ENCODE peak calls at places on chromosomes 7 and 10, in four cellular contexts. One of them, this sample, is unnamed. For H3K36me3 and H3K4me1, the result is how much of the 10 kb centered on the place peaks cover.

GRCh38 chr7:24728121-24728500 is 29.2 kb downstream of the GSDME start:
- DNase-seq in astrocyte: no peak
- DNase-seq in Peyer's patch: no peak
- DNase-seq in naive thymus-derived CD4-positive, alpha-beta T cell: no peak
- DNase-seq in this sample: no peak

GRCh38 chr7:142380064-142380463 is 122.2 kb upstream of the PRSS58 start:
- DNase-seq in astrocyte: no peak
- DNase-seq in naive thymus-derived CD4-positive, alpha-beta T cell: no peak
- DNase-seq in Peyer's patch: no peak
- DNase-seq in this sample: no peak

GRCh38 chr7:139016931-139017511 is 18.8 kb downstream of the ZC3HAV1L start:
- DNase-seq in astrocyte: peak
- DNase-seq in Peyer's patch: no peak
- DNase-seq in naive thymus-derived CD4-positive, alpha-beta T cell: peak
- DNase-seq in this sample: no peak

GRCh38 chr10:90224791-90225566 is 523.6 kb downstream of the KIF20B start:
- DNase-seq in astrocyte: no peak
- DNase-seq in Peyer's patch: no peak
- DNase-seq in naive thymus-derived CD4-positive, alpha-beta T cell: no peak
- DNase-seq in this sample: no peak

GRCh38 chr7:18037609-18038008 is 10.0 kb upstream of the PRPS1L1 start:
- DNase-seq in Peyer's patch: no peak
- DNase-seq in astrocyte: no peak
- DNase-seq in naive thymus-derived CD4-positive, alpha-beta T cell: no peak
- DNase-seq in this sample: no peak

GRCh38 chr10:116742367-116743265 is at the start of gene HSPA12A:
- DNase-seq in naive thymus-derived CD4-positive, alpha-beta T cell: peak
- DNase-seq in Peyer's patch: peak
- DNase-seq in astrocyte: peak
- DNase-seq in this sample: peak

GRCh38 chr10:88091490-88092061 is 228.2 kb downstream of the PTEN start:
- DNase-seq in naive thymus-derived CD4-positive, alpha-beta T cell: peak
- DNase-seq in astrocyte: no peak
- DNase-seq in Peyer's patch: no peak
- DNase-seq in this sample: peak

GRCh38 chr10:133555521-133555920 is 9.9 kb downstream of the SYCE1 start:
- DNase-seq in Peyer's patch: no peak
- DNase-seq in astrocyte: no peak
- DNase-seq in naive thymus-derived CD4-positive, alpha-beta T cell: no peak
- DNase-seq in this sample: no peak

GRCh38 chr7:110371709-110372108 is 719.2 kb upstream of the LRRN3 start:
- DNase-seq in naive thymus-derived CD4-positive, alpha-beta T cell: no peak
- DNase-seq in Peyer's patch: no peak
- DNase-seq in astrocyte: no peak
- DNase-seq in this sample: no peak

GRCh38 chr10:64394744-64395143 is 873.5 kb downstream of the REEP3 start:
- DNase-seq in Peyer's patch: no peak
- DNase-seq in astrocyte: peak
- DNase-seq in naive thymus-derived CD4-positive, alpha-beta T cell: no peak
- DNase-seq in this sample: no peak

GRCh38 chr7:121433775-121434174 is 37.7 kb upstream of the FAM3C start:
- DNase-seq in Peyer's patch: no peak
- DNase-seq in astrocyte: no peak
- DNase-seq in naive thymus-derived CD4-positive, alpha-beta T cell: no peak
- DNase-seq in this sample: no peak

GRCh38 chr7:29141981-29142380 is 4.4 kb downstream of the CPVL start:
- DNase-seq in naive thymus-derived CD4-positive, alpha-beta T cell: no peak
- DNase-seq in Peyer's patch: no peak
- DNase-seq in astrocyte: no peak
- DNase-seq in this sample: no peak

GRCh38 chr7:47813614-47814260 is 134.5 kb downstream of the PKD1L1 start:
- DNase-seq in astrocyte: no peak
- DNase-seq in Peyer's patch: no peak
- DNase-seq in naive thymus-derived CD4-positive, alpha-beta T cell: no peak
- DNase-seq in this sample: no peak

GRCh38 chr10:6328708-6329423 is 126.1 kb downstream of the PFKFB3 start:
- DNase-seq in Peyer's patch: no peak
- DNase-seq in naive thymus-derived CD4-positive, alpha-beta T cell: no peak
- DNase-seq in astrocyte: no peak
- DNase-seq in this sample: no peak

GRCh38 chr10:62076872-62077271 is 175.4 kb downstream of the ARID5B start:
- DNase-seq in astrocyte: peak
- DNase-seq in Peyer's patch: no peak
- DNase-seq in naive thymus-derived CD4-positive, alpha-beta T cell: peak
- DNase-seq in this sample: no peak

GRCh38 chr7:73626814-73627213 is 2.5 kb upstream of the MLXIPL start:
- DNase-seq in naive thymus-derived CD4-positive, alpha-beta T cell: no peak
- DNase-seq in Peyer's patch: no peak
- DNase-seq in astrocyte: no peak
- DNase-seq in this sample: no peak

GRCh38 chr7:84137812-84138211 is 56.8 kb downstream of the SEMA3A start:
- DNase-seq in naive thymus-derived CD4-positive, alpha-beta T cell: no peak
- DNase-seq in Peyer's patch: no peak
- DNase-seq in astrocyte: no peak
- DNase-seq in this sample: no peak

GRCh38 chr7:151088019-151088855 is 2.0 kb downstream of the AGAP3 start:
- DNase-seq in astrocyte: no peak
- DNase-seq in naive thymus-derived CD4-positive, alpha-beta T cell: peak
- DNase-seq in Peyer's patch: no peak
- DNase-seq in this sample: no peak

GRCh38 chr7:151249732-151250072 is 1.2 kb upstream of the SMARCD3 start:
- DNase-seq in Peyer's patch: no peak
- DNase-seq in naive thymus-derived CD4-positive, alpha-beta T cell: no peak
- DNase-seq in astrocyte: peak
- DNase-seq in this sample: no peak

GRCh38 chr10:45640049-45640448 is 32.5 kb downstream of the ZFAND4 start:
- DNase-seq in Peyer's patch: no peak
- DNase-seq in naive thymus-derived CD4-positive, alpha-beta T cell: no peak
- DNase-seq in astrocyte: no peak
- DNase-seq in this sample: no peak

GRCh38 chr10:71707240-71707789 is 12.3 kb downstream of the C10orf105 start:
- DNase-seq in Peyer's patch: no peak
- DNase-seq in naive thymus-derived CD4-positive, alpha-beta T cell: no peak
- DNase-seq in astrocyte: no peak
- DNase-seq in this sample: no peak

GRCh38 chr10:122802282-122802681 is 43.4 kb downstream of the CUZD1 start:
- DNase-seq in Peyer's patch: no peak
- DNase-seq in naive thymus-derived CD4-positive, alpha-beta T cell: no peak
- DNase-seq in astrocyte: no peak
- DNase-seq in this sample: no peak

GRCh38 chr10:58241346-58241745 is 26.3 kb downstream of the IPMK start:
- DNase-seq in naive thymus-derived CD4-positive, alpha-beta T cell: no peak
- DNase-seq in astrocyte: peak
- DNase-seq in Peyer's patch: no peak
- DNase-seq in this sample: no peak

GRCh38 chr7:486216-486743 is 33.4 kb downstream of the PDGFA start:
- DNase-seq in naive thymus-derived CD4-positive, alpha-beta T cell: no peak
- DNase-seq in astrocyte: no peak
- DNase-seq in Peyer's patch: no peak
- DNase-seq in this sample: no peak

GRCh38 chr7:137871173-137871915 is 24.6 kb upstream of the DGKI start:
- DNase-seq in astrocyte: no peak
- DNase-seq in naive thymus-derived CD4-positive, alpha-beta T cell: no peak
- DNase-seq in Peyer's patch: no peak
- DNase-seq in this sample: no peak

GRCh38 chr7:18638594-18639452 is 143.3 kb downstream of the HDAC9 start:
- DNase-seq in naive thymus-derived CD4-positive, alpha-beta T cell: no peak
- DNase-seq in Peyer's patch: no peak
- DNase-seq in astrocyte: peak
- DNase-seq in this sample: no peak

DNA sequence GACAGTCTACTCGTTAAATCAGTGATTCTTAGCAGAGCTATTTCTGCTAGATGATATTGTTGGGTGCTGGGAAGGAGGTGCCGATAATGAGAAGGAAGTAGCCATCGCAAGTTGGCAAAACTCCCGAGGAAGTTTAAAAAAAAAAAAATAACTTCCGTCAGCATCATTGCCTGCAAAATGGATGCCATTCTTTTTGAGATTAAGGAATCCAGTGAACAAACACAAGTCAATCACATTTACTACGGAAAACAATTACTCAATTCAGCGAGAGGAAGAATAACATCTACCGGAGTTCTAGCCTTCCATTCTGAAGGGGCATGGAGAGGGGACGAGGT is 74.4 kb upstream of the SFMBT2 start:
- DNase-seq in Peyer's patch: no peak
- DNase-seq in astrocyte: no peak
- DNase-seq in naive thymus-derived CD4-positive, alpha-beta T cell: no peak
- DNase-seq in this sample: no peak
- H3K4me3 ChIP-seq in Peyer's patch: peak
- H3K4me3 ChIP-seq in astrocyte: no peak
- H3K4me3 ChIP-seq in naive thymus-derived CD4-positive, alpha-beta T cell: peak
- H3K4me3 ChIP-seq in this sample: peak

GRCh38 chr7:43878867-43879266 is 9.6 kb upstream of the MRPS24 start:
- DNase-seq in Peyer's patch: no peak
- DNase-seq in astrocyte: peak
- DNase-seq in naive thymus-derived CD4-positive, alpha-beta T cell: no peak
- DNase-seq in this sample: no peak

GRCh38 chr7:43877968-43878864 is 8.9 kb upstream of the MRPS24 start:
- DNase-seq in Peyer's patch: no peak
- DNase-seq in astrocyte: no peak
- DNase-seq in naive thymus-derived CD4-positive, alpha-beta T cell: no peak
- DNase-seq in this sample: no peak

GRCh38 chr7:43879477-43879876 is 10.2 kb upstream of the MRPS24 start:
- DNase-seq in Peyer's patch: no peak
- DNase-seq in astrocyte: peak
- DNase-seq in naive thymus-derived CD4-positive, alpha-beta T cell: no peak
- DNase-seq in this sample: no peak

GRCh38 chr7:43876266-43876665 is 6.9 kb upstream of the MRPS24 start:
- DNase-seq in astrocyte: no peak
- DNase-seq in naive thymus-derived CD4-positive, alpha-beta T cell: no peak
- DNase-seq in Peyer's patch: no peak
- DNase-seq in this sample: no peak

GRCh38 chr7:43876976-43877745 is 7.8 kb upstream of the MRPS24 start:
- DNase-seq in astrocyte: no peak
- DNase-seq in naive thymus-derived CD4-positive, alpha-beta T cell: no peak
- DNase-seq in Peyer's patch: no peak
- DNase-seq in this sample: no peak
- H3K36me3 ChIP-seq in astrocyte: under half
- H3K36me3 ChIP-seq in naive thymus-derived CD4-positive, alpha-beta T cell: half or more
- H3K36me3 ChIP-seq in Peyer's patch: under half
- H3K36me3 ChIP-seq in this sample: under half

GRCh38 chr7:99124636-99125504 is 19.0 kb downstream of the SMURF1 start:
- DNase-seq in Peyer's patch: no peak
- DNase-seq in astrocyte: no peak
- DNase-seq in naive thymus-derived CD4-positive, alpha-beta T cell: no peak
- DNase-seq in this sample: no peak
- H3K4me1 ChIP-seq in Peyer's patch: half or more
- H3K4me1 ChIP-seq in astrocyte: under half
- H3K4me1 ChIP-seq in naive thymus-derived CD4-positive, alpha-beta T cell: under half
- H3K4me1 ChIP-seq in this sample: under half

GRCh38 chr10:110274072-110274627 is 30.6 kb downstream of the SMNDC1 start:
- DNase-seq in astrocyte: no peak
- DNase-seq in naive thymus-derived CD4-positive, alpha-beta T cell: no peak
- DNase-seq in Peyer's patch: no peak
- DNase-seq in this sample: no peak
- H3K4me3 ChIP-seq in astrocyte: no peak
- H3K4me3 ChIP-seq in naive thymus-derived CD4-positive, alpha-beta T cell: no peak
- H3K4me3 ChIP-seq in Peyer's patch: no peak
- H3K4me3 ChIP-seq in this sample: no peak

DNA sequence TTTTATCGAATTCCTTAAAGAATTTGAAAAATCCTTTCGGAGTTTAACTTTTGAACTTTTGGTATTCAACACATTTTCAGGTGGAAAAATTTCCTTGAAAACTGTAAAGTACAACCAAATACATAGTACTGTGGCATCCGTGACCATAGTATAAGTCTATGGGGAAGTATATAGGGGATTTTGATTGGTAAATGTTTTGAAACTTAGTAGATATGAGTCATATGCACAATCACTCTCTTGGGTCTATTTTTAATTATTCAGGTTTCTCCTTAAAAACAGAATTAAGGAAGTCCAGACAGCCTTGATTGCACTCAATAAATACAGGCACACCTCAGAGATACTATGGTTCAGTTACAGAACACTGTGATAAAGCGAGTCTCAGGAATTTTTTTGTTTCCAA is 64.2 kb downstream of the AVL9 start:
- DNase-seq in naive thymus-derived CD4-positive, alpha-beta T cell: no peak
- DNase-seq in astrocyte: no peak
- DNase-seq in Peyer's patch: no peak
- DNase-seq in this sample: no peak
- H3K36me3 ChIP-seq in naive thymus-derived CD4-positive, alpha-beta T cell: half or more
- H3K36me3 ChIP-seq in astrocyte: under half
- H3K36me3 ChIP-seq in Peyer's patch: under half
- H3K36me3 ChIP-seq in this sample: under half

DNA sequence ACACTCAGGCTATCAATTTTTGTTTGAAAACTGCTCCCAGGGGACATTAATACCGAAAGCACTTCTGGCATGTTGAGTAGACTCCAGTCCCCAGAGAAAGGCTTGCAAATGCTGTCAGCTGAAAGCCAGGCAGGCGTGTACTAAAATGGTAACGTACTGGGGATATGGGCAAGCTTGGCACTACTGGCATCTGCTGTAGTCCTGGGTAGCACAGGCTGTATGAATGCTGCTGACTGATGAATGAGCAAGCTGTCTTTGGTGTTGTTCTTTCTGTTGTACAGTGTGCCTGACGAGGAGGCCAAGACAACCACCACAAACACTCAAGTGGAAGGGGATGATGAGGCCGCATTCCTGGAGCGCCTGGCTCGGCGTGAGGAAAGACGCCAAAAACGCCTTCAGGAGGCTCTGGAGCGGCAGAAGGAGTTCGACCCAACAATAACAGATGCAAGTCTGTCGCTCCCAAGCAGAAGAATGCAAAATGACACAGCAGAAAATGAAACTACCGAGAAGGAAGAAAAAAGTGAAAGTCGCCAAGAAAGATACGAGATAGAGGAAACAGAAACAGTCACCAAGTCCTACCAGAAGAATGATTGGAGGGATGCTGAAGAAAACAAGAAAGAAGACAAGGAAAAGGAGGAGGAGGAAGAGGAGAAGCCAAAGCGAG is 53.5 kb upstream of the AGBL3 start:
- DNase-seq in naive thymus-derived CD4-positive, alpha-beta T cell: no peak
- DNase-seq in Peyer's patch: no peak
- DNase-seq in astrocyte: peak
- DNase-seq in this sample: no peak
- H3K4me1 ChIP-seq in naive thymus-derived CD4-positive, alpha-beta T cell: under half
- H3K4me1 ChIP-seq in Peyer's patch: under half
- H3K4me1 ChIP-seq in astrocyte: under half
- H3K4me1 ChIP-seq in this sample: under half

This sample was measured in effector memory CD4-positive, alpha-beta T cell.